ENCODE peak calls at places on chromosome 2, in five cellular contexts. A is GM04504; O is activated naive CD4-positive, alpha-beta T cell treated with anti-CD3 and anti-CD28 coated beads, Interleukin-2, amount 10 ng/mL, durations not matched to agents 7 days and 5 days; N is stimulated activated CD4-positive, alpha-beta T cell treated with anti-CD3 and anti-CD28 coated beads, Interleukin-4, amount 100 ng/mL, for 1 hour; V is sigmoid colon. Z is an unnamed sample.

GRCh38 chr2:209526541-209526940 is 102.7 kb downstream of the MAP2 start:
- DNase-seq in A (no peak), V (no peak), N (no peak), O (no peak), Z (no peak)

GRCh38 chr2:70986499-70987189 is 8.0 kb downstream of the TEX261 start:
- DNase-seq in O (no peak), N (no peak), V (peak; percentile 44), A (no peak), Z (no peak)

GRCh38 chr2:112229365-112229764 is 25.5 kb downstream of the ZC3H8 start:
- DNase-seq in O (no peak), N (no peak), V (no peak), A (no peak), Z (no peak)

GRCh38 chr2:236161531-236161930 is 6.7 kb downstream of the GBX2 start:
- DNase-seq in A (no peak), V (no peak), O (no peak), N (no peak), Z (no peak)

GRCh38 chr2:174590928-174591648 is 6.5 kb downstream of the WIPF1 start:
- DNase-seq in N (no peak), V (no peak), A (no peak), O (no peak), Z (no peak)

GRCh38 chr2:99597616-99598015 is 107.8 kb upstream of the REV1 start:
- DNase-seq in N (no peak), A (no peak), O (no peak), V (no peak), Z (no peak)

GRCh38 chr2:234951386-234952269 is at the start of gene SH3BP4:
- DNase-seq in N (peak; percentile 45), O (peak; percentile 58), V (peak; percentile 86), A (no peak), Z (peak; percentile 52)

GRCh38 chr2:156653670-156654069 is 217.5 kb downstream of the GPD2 start:
- DNase-seq in O (no peak), N (no peak), A (no peak), V (no peak), Z (no peak)

GRCh38 chr2:53880756-53881155 is 21.0 kb upstream of the GPR75 start:
- DNase-seq in V (no peak), O (no peak), A (peak; percentile 42), N (no peak), Z (no peak)

GRCh38 chr2:236834284-236834683 is 251.4 kb upstream of the COPS8 start:
- DNase-seq in O (no peak), N (no peak), A (no peak), V (no peak), Z (no peak)

GRCh38 chr2:160460333-160460731 is 33.3 kb downstream of the RBMS1 start:
- DNase-seq in N (no peak), V (no peak), O (no peak), A (no peak), Z (no peak)

GRCh38 chr2:241271641-241272297 is 43.7 kb downstream of the HDLBP start:
- DNase-seq in N (peak; percentile 65), V (peak; percentile 93), O (peak; percentile 77), A (peak; percentile 72), Z (peak; percentile 58)

GRCh38 chr2:118443596-118443995 is 355.3 kb downstream of the INSIG2 start:
- DNase-seq in V (no peak), A (no peak), O (no peak), N (no peak), Z (no peak)

GRCh38 chr2:14479486-14479885 is 153.0 kb upstream of the LRATD1 start:
- DNase-seq in A (no peak), N (no peak), O (no peak), V (no peak), Z (no peak)

GRCh38 chr2:166632616-166633015 is 138.6 kb upstream of the SCN7A start:
- DNase-seq in A (no peak), O (no peak), N (no peak), V (no peak), Z (no peak)

Z was measured in activated T-cell treated with anti-CD3 and anti-CD28 coated beads for 48 hours.